ENCODE peak calls at places on chromosomes 4 and X, in ten cellular contexts. A is GM23338; V is SK-N-DZ; J is adipocyte; O is brain microvascular endothelial cell; I is posterior cingulate gyrus; K is activated CD4-positive, CD25-positive, alpha-beta regulatory T cell treated with anti-CD3 and anti-CD28 coated beads, Interleukin-2, amount 50 U/mL, for 72 hours; R is activated T-cell treated with anti-CD3 and anti-CD28 coated beads for 24 hours; Q is NCI-H446 treated with DMSO at 0.1 percent for 48 hours; G is stimulated activated naive CD4-positive, alpha-beta T cell treated with Interleukin-2 at 50 U/mL for 16 hours. D is an unnamed sample.

GRCh38 chr4:72945719-72946336 is 123.7 kb downstream of the COX18 start:
- DNase-seq in V (no peak), R (no peak), J (no peak), I (no peak), K (no peak), G (no peak), Q (no peak), A (no peak), O (no peak), D (peak)

GRCh38 chrX:13876652-13877051 is 59.8 kb upstream of the GPM6B start:
- DNase-seq in A (no peak), J (peak), G (no peak), Q (no peak), I (no peak), V (peak), O (peak), K (no peak), R (no peak), D (no peak)

GRCh38 chrX:22486326-22486725 is 213.6 kb downstream of the CBLL2 start:
- DNase-seq in O (no peak), G (no peak), Q (no peak), V (no peak), A (no peak), K (no peak), I (no peak), J (no peak), R (no peak), D (no peak)

GRCh38 chrX:47587091-47587891 is 5.1 kb downstream of the TIMP1 start:
- DNase-seq in A (no peak), Q (no peak), I (no peak), G (no peak), R (no peak), V (no peak), O (no peak), K (no peak), J (no peak), D (no peak)

GRCh38 chrX:38817004-38817703 is 15.9 kb downstream of the MID1IP1 start:
- DNase-seq in R (no peak), V (no peak), J (peak), A (peak), G (no peak), K (no peak), O (peak), Q (no peak), I (no peak), D (peak)

GRCh38 chr4:3302164-3302785 is 9.5 kb downstream of the RGS12 start:
- DNase-seq in O (no peak), J (no peak), Q (no peak), V (no peak), I (no peak), G (peak), R (peak), A (no peak), K (peak), D (peak)

GRCh38 chrX:104112326-104112951 is at the start of gene ZCCHC18:
- DNase-seq in K (peak), J (peak), Q (peak), R (peak), O (peak), G (peak), I (peak), V (peak), A (peak), D (peak)

GRCh38 chrX:133335027-133335426 is 80.3 kb downstream of the GPC4 start:
- DNase-seq in R (no peak), G (no peak), O (peak), K (no peak), J (peak), A (peak), V (no peak), Q (no peak), I (no peak), D (no peak)

GRCh38 chr4:6581566-6582121 is 6.7 kb downstream of the MAN2B2 start:
- DNase-seq in G (no peak), I (no peak), O (no peak), V (no peak), A (no peak), R (no peak), J (no peak), K (no peak), Q (no peak), D (no peak)

GRCh38 chrX:78024349-78025108 is 55.1 kb upstream of the PGAM4 start:
- DNase-seq in O (no peak), J (peak), I (no peak), K (no peak), Q (no peak), A (peak), G (no peak), V (peak), R (no peak), D (peak)

GRCh38 chr4:105140684-105141490 is 5.8 kb upstream of the TET2 start:
- DNase-seq in I (no peak), Q (no peak), J (peak), K (no peak), V (peak), G (peak), O (no peak), R (peak), A (peak), D (peak)

GRCh38 chrX:25523574-25523973 is 507.8 kb upstream of the ARX start:
- DNase-seq in Q (peak), J (peak), I (no peak), V (peak), A (peak), O (peak), R (no peak), K (no peak), G (no peak), D (peak)

GRCh38 chr4:11505225-11505971 is 76.7 kb upstream of the HS3ST1 start:
- DNase-seq in I (no peak), V (no peak), O (no peak), K (no peak), R (peak), A (no peak), J (no peak), G (no peak), Q (no peak), D (no peak)

GRCh38 chrX:119759333-119759766 is 962 bp downstream of the SOWAHD start:
- DNase-seq in J (no peak), I (no peak), G (no peak), A (peak), K (no peak), Q (no peak), O (no peak), R (no peak), V (no peak), D (peak)

GRCh38 chr4:110172972-110173371 is 25.4 kb downstream of the ELOVL6 start:
- DNase-seq in R (no peak), K (no peak), Q (no peak), O (no peak), A (no peak), J (no peak), V (no peak), G (no peak), I (no peak), D (no peak)

GRCh38 chr4:26140150-26140898 is 180.5 kb upstream of the RBPJ start:
- DNase-seq in A (no peak), O (peak), Q (no peak), I (no peak), V (no peak), G (no peak), K (no peak), J (peak), R (no peak), D (no peak)

GRCh38 chrX:49278081-49278480 is 8.5 kb downstream of the PPP1R3F start:
- DNase-seq in G (no peak), V (no peak), A (no peak), K (no peak), I (no peak), J (no peak), R (no peak), Q (no peak), O (no peak), D (no peak)

GRCh38 chr4:124396333-124396732 is 316.2 kb downstream of the ANKRD50 start:
- DNase-seq in G (no peak), I (no peak), R (no peak), V (no peak), J (no peak), Q (no peak), O (no peak), K (no peak), A (no peak), D (no peak)

GRCh38 chrX:3076416-3076991 is 35.2 kb downstream of the ARSF start:
- DNase-seq in K (no peak), A (peak), J (no peak), Q (no peak), V (no peak), R (no peak), I (no peak), G (no peak), O (no peak), D (peak)